ENCODE peak calls at places on chromosome 12, in nine cellular contexts. O is upper lobe of left lung, Y is cardiac fibroblast, E is Caco-2, L is kidney epithelial cell, H is epithelial cell of proximal tubule, V is PC-3, B is AG10803, Z is ascending aorta. X is an unnamed sample.

GRCh38 chr12:68831751-68832503 is 23.9 kb downstream of the MDM2 start:
- DNase-seq in B (peak), O (no peak), Y (no peak), V (no peak), H (no peak), E (no peak), L (no peak), Z (no peak), X (no peak)

GRCh38 chr12:54135621-54136027 is 53.2 kb downstream of the SMUG1 start:
- DNase-seq in B (peak), E (peak), V (no peak), L (peak), H (peak), Z (no peak), Y (no peak), O (no peak), X (peak)

GRCh38 chr12:103632554-103633216 is 45.6 kb downstream of the STAB2 start:
- DNase-seq in H (no peak), O (no peak), V (peak), L (no peak), E (peak), B (peak), Z (no peak), Y (peak), X (peak)

GRCh38 chr12:62588916-62589315 is 122.3 kb downstream of the MON2 start:
- DNase-seq in Z (no peak), H (no peak), L (no peak), E (no peak), O (no peak), Y (no peak), V (peak), B (no peak), X (no peak)

GRCh38 chr12:132275110-132275531 is 54.3 kb downstream of the GALNT9 start:
- DNase-seq in E (peak), V (peak), L (no peak), H (no peak), Y (peak), Z (no peak), O (no peak), B (peak), X (no peak)

GRCh38 chr12:124512667-124513296 is 54.6 kb downstream of the NCOR2 start:
- DNase-seq in E (no peak), B (peak), O (peak), Y (peak), L (peak), V (peak), Z (peak), H (peak), X (peak)

GRCh38 chr12:467591-467990 is 7.9 kb downstream of the B4GALNT3 start:
- DNase-seq in V (no peak), Y (no peak), L (no peak), E (no peak), H (no peak), O (no peak), B (peak), Z (peak), X (no peak)

GRCh38 chr12:108995370-108995992 is 25.4 kb downstream of the SVOP start:
- DNase-seq in H (no peak), B (no peak), O (no peak), Z (no peak), V (no peak), Y (no peak), L (no peak), E (no peak), X (no peak)

GRCh38 chr12:70032076-70032475 is 207.0 kb downstream of the MYRFL start:
- DNase-seq in O (no peak), Y (peak), H (no peak), E (no peak), Z (no peak), V (no peak), L (no peak), B (peak), X (no peak)

GRCh38 chr12:6827982-6828670 is at the start of gene P3H3:
- DNase-seq in Z (no peak), E (peak), L (no peak), V (no peak), B (peak), O (no peak), H (no peak), Y (peak), X (no peak)

GRCh38 chr12:90401185-90401584 is 553.8 kb downstream of the CCER1 start:
- DNase-seq in L (no peak), H (no peak), V (no peak), Z (no peak), O (no peak), Y (no peak), E (no peak), B (no peak), X (no peak)

GRCh38 chr12:124680863-124681778 is 113.7 kb upstream of the NCOR2 start:
- DNase-seq in Z (peak), E (peak), O (peak), B (peak), H (no peak), Y (peak), V (peak), L (no peak), X (no peak)

GRCh38 chr12:124086299-124086898 is 113.4 kb downstream of the ZNF664 start:
- DNase-seq in H (no peak), V (no peak), Y (no peak), E (no peak), O (no peak), B (no peak), Z (no peak), L (no peak), X (no peak)

GRCh38 chr12:131194166-131194565 is 240.5 kb downstream of the ADGRD1 start:
- DNase-seq in E (peak), B (no peak), H (no peak), O (no peak), L (no peak), Y (no peak), Z (no peak), V (no peak), X (no peak)

GRCh38 chr12:114759635-114760034 is 75.7 kb upstream of the TBX3 start:
- DNase-seq in H (no peak), Y (no peak), B (no peak), O (no peak), L (no peak), V (peak), Z (no peak), E (no peak), X (no peak)

GRCh38 chr12:89016970-89017778 is 335.1 kb downstream of the DUSP6 start:
- DNase-seq in Z (no peak), B (peak), Y (peak), E (peak), H (peak), L (peak), O (peak), V (peak), X (peak)

GRCh38 chr12:115451785-115452736 is 768.1 kb upstream of the TBX3 start:
- DNase-seq in Y (peak), O (peak), Z (no peak), L (no peak), B (no peak), E (peak), V (peak), H (no peak), X (peak)

GRCh38 chr12:48221645-48222044 is 18.6 kb upstream of the OR10AD1 start:
- DNase-seq in Z (no peak), B (no peak), L (no peak), H (no peak), O (no peak), E (no peak), Y (no peak), V (no peak), X (no peak)

GRCh38 chr12:15541996-15542631 is 219.8 kb downstream of the PTPRO start:
- DNase-seq in B (peak), Z (peak), E (no peak), O (no peak), L (no peak), H (no peak), Y (no peak), V (no peak), X (no peak)

GRCh38 chr12:106079148-106079738 is 59.5 kb downstream of the NUAK1 start:
- DNase-seq in H (no peak), Z (peak), Y (no peak), O (no peak), L (no peak), E (no peak), B (peak), V (no peak), X (no peak)

GRCh38 chr12:212383-212798 is 1.6 kb downstream of the SLC6A12 start:
- DNase-seq in O (no peak), Z (no peak), Y (no peak), H (no peak), L (no peak), V (no peak), B (no peak), E (no peak), X (no peak)

GRCh38 chr12:42564540-42564939 is 25.0 kb downstream of the PRICKLE1 start:
- DNase-seq in V (no peak), L (no peak), O (no peak), Z (no peak), E (no peak), Y (peak), B (peak), H (no peak), X (no peak)

GRCh38 chr12:475286-475685 is 15.5 kb downstream of the B4GALNT3 start:
- DNase-seq in B (no peak), H (no peak), L (no peak), V (no peak), O (no peak), E (no peak), Y (no peak), Z (peak), X (no peak)

GRCh38 chr12:19778111-19778688 is 338.9 kb downstream of the AEBP2 start:
- DNase-seq in V (no peak), Y (peak), Z (no peak), L (no peak), O (no peak), B (peak), E (no peak), H (no peak), X (no peak)

GRCh38 chr12:32820376-32820931 is 64.8 kb upstream of the YARS2 start:
- DNase-seq in E (no peak), L (no peak), Z (no peak), B (no peak), H (no peak), O (no peak), V (no peak), Y (no peak), X (no peak)

GRCh38 chr12:32824596-32824995 is 68.9 kb upstream of the YARS2 start:
- DNase-seq in H (no peak), B (no peak), O (no peak), Y (no peak), V (no peak), Z (no peak), E (no peak), L (no peak), X (no peak)

GRCh38 chr12:32821293-32822089 is 65.8 kb upstream of the YARS2 start:
- DNase-seq in V (no peak), B (no peak), H (no peak), Z (no peak), Y (peak), O (no peak), L (no peak), E (no peak), X (peak)

GRCh38 chr12:32822344-32822743 is 66.6 kb upstream of the YARS2 start:
- DNase-seq in O (no peak), V (peak), Z (no peak), H (no peak), E (no peak), Y (no peak), B (no peak), L (no peak), X (no peak)

GRCh38 chr12:32819424-32819823 is 63.7 kb upstream of the YARS2 start:
- DNase-seq in Z (no peak), H (no peak), O (no peak), E (no peak), B (no peak), V (no peak), Y (no peak), L (no peak), X (no peak)
- H3K4me3 ChIP-seq in Z (no peak), H (no peak), O (no peak), E (no peak), B (no peak), V (no peak), Y (no peak), L (no peak), X (no peak)

DNA sequence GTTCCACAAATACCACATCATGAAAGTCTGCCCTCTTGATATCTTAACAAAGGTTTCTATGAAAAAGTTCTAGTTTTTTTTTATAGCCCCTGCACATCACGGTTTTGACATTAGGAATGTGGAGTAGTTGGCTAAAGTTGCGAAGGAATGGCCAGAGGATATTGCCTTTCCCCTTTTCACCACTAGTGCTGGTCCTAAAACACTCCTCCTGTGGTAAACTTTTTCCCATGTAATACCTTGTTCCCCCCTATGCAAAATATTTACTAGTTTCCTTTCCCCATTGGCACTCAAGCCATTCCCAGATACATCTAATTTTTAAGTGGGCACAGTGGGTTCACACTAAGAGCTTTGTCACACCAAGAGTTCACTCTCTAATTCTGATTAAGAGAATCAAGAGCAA is 33.4 kb downstream of the R3HDM2 start:
- DNase-seq in B (no peak), L (no peak), V (no peak), O (no peak), H (no peak), E (no peak), Z (no peak), Y (no peak), X (no peak)
- TF ChIP-seq CTCF in B (no peak), L (no peak), V (no peak), O (no peak), H (peak), E (no peak), Z (no peak), Y (no peak), X (no peak)

DNA sequence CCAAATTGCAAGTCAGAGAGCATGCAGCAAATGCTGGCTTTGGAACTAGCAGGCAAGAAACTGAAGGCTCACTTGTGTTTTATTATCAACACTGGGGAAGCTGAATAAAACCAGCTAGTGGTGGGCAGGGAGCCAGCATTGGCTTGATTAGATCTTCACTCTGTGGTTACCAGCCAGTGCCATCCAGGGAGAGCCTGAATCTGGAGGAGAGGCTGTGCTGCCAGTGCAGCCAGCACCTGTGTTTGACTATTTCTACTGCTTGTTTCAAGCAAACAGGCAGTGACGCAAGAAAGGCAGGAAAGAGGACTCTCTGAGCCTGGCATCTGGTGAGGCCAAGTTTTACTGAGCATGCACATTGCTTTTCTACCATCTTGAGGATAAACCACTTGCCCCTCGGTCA is 247.0 kb downstream of the PHLDA1 start:
- DNase-seq in E (peak), H (no peak), Y (peak), B (no peak), Z (no peak), V (peak), O (no peak), L (no peak), X (no peak)
- H3K4me3 ChIP-seq in E (no peak), H (no peak), Y (no peak), B (no peak), Z (no peak), V (no peak), O (no peak), L (no peak), X (no peak)

GRCh38 chr12:11652351-11653040 is 3.0 kb downstream of the ETV6 start:
- DNase-seq in Z (no peak), B (peak), O (no peak), L (no peak), E (no peak), Y (peak), V (peak), H (no peak), X (no peak)
- TF ChIP-seq CTCF in Z (no peak), B (no peak), O (no peak), L (no peak), E (no peak), Y (no peak), V (no peak), H (no peak), X (no peak)

GRCh38 chr12:47158792-47159191 is 79.0 kb upstream of the AMIGO2 start:
- DNase-seq in E (peak), B (no peak), H (no peak), Y (no peak), V (no peak), L (no peak), Z (no peak), O (no peak), X (no peak)
- H3K4me3 ChIP-seq in E (no peak), B (no peak), H (no peak), Y (no peak), V (no peak), L (no peak), Z (no peak), O (no peak), X (no peak)

GRCh38 chr12:98644433-98644711 is 216 bp downstream of the IKBIP start:
- DNase-seq in Y (no peak), Z (no peak), E (peak), V (no peak), B (no peak), H (no peak), L (no peak), O (no peak), X (no peak)
- TF ChIP-seq CTCF in Y (no peak), Z (no peak), E (no peak), V (peak), B (no peak), H (no peak), L (no peak), O (peak), X (peak)